ENCODE peak calls at places on chromosome 12, in five cellular contexts. One of them, this sample, is unnamed.
A peak's percentile ranks its signal among the peaks of the same experiment; 100 is the strongest.

GRCh38 chr12:27542628-27543027 is 18.6 kb downstream of the PPFIBP1 start:
- DNase-seq in lung: no peak
- DNase-seq in Caco-2: no peak
- DNase-seq in transverse colon: no peak
- DNase-seq in AG04450: peak; percentile 87
- DNase-seq in this sample: peak; percentile 93

GRCh38 chr12:1606021-1606622 is 11.7 kb upstream of the FBXL14 start:
- DNase-seq in lung: peak; percentile 92
- DNase-seq in Caco-2: peak; percentile 89
- DNase-seq in transverse colon: peak; percentile 92
- DNase-seq in AG04450: peak; percentile 45
- DNase-seq in this sample: peak; percentile 90

GRCh38 chr12:51307655-51308593 is 16.1 kb downstream of the BIN2 start:
- DNase-seq in lung: no peak
- DNase-seq in Caco-2: peak; percentile 64
- DNase-seq in transverse colon: peak; percentile 60
- DNase-seq in AG04450: peak; percentile 55
- DNase-seq in this sample: peak; percentile 62

GRCh38 chr12:2739832-2740641 is 54.7 kb upstream of the FKBP4 start:
- DNase-seq in lung: no peak
- DNase-seq in Caco-2: peak; percentile 64
- DNase-seq in transverse colon: peak; percentile 19
- DNase-seq in AG04450: peak; percentile 1
- DNase-seq in this sample: peak; percentile 61

GRCh38 chr12:115433014-115433634 is 749.1 kb upstream of the TBX3 start:
- DNase-seq in lung: no peak
- DNase-seq in Caco-2: peak; percentile 25
- DNase-seq in transverse colon: no peak
- DNase-seq in AG04450: no peak
- DNase-seq in this sample: no peak

GRCh38 chr12:16389594-16389993 is 42.1 kb downstream of the MGST1 start:
- DNase-seq in lung: no peak
- DNase-seq in Caco-2: no peak
- DNase-seq in transverse colon: no peak
- DNase-seq in AG04450: peak; percentile 59
- DNase-seq in this sample: peak; percentile 62

GRCh38 chr12:109492371-109492770 is 14.9 kb downstream of the UBE3B start:
- DNase-seq in lung: no peak
- DNase-seq in Caco-2: no peak
- DNase-seq in transverse colon: no peak
- DNase-seq in AG04450: no peak
- DNase-seq in this sample: no peak

GRCh38 chr12:51972849-51973273 is 21.4 kb downstream of the ACVR1B start:
- DNase-seq in lung: peak; percentile 68
- DNase-seq in Caco-2: no peak
- DNase-seq in transverse colon: peak; percentile 45
- DNase-seq in AG04450: no peak
- DNase-seq in this sample: peak; percentile 94

GRCh38 chr12:117968826-117969659 is at the start of gene KSR2:
- DNase-seq in lung: peak; percentile 80
- DNase-seq in Caco-2: peak; percentile 90
- DNase-seq in transverse colon: peak; percentile 81
- DNase-seq in AG04450: no peak
- DNase-seq in this sample: peak; percentile 3

GRCh38 chr12:59085680-59086079 is 165.4 kb upstream of the LRIG3 start:
- DNase-seq in lung: no peak
- DNase-seq in Caco-2: no peak
- DNase-seq in transverse colon: no peak
- DNase-seq in AG04450: no peak
- DNase-seq in this sample: no peak

GRCh38 chr12:46835785-46836184 is 10.0 kb upstream of the SLC38A4 start:
- DNase-seq in lung: no peak
- DNase-seq in Caco-2: no peak
- DNase-seq in transverse colon: no peak
- DNase-seq in AG04450: no peak
- DNase-seq in this sample: no peak

GRCh38 chr12:13208533-13209278 is 12.2 kb downstream of the EMP1 start:
- DNase-seq in lung: no peak
- DNase-seq in Caco-2: peak; percentile 44
- DNase-seq in transverse colon: no peak
- DNase-seq in AG04450: no peak
- DNase-seq in this sample: peak; percentile 67

GRCh38 chr12:121770388-121770787 is 23.1 kb downstream of the RHOF start:
- DNase-seq in lung: no peak
- DNase-seq in Caco-2: no peak
- DNase-seq in transverse colon: no peak
- DNase-seq in AG04450: no peak
- DNase-seq in this sample: no peak

GRCh38 chr12:68636268-68636667 is 25.6 kb downstream of the RAP1B start:
- DNase-seq in lung: no peak
- DNase-seq in Caco-2: peak; percentile 28
- DNase-seq in transverse colon: no peak
- DNase-seq in AG04450: no peak
- DNase-seq in this sample: peak; percentile 85

GRCh38 chr12:58629376-58629775 is 290.9 kb downstream of the LRIG3 start:
- DNase-seq in lung: no peak
- DNase-seq in Caco-2: no peak
- DNase-seq in transverse colon: no peak
- DNase-seq in AG04450: no peak
- DNase-seq in this sample: peak; percentile 39

GRCh38 chr12:52029686-52030085 is 21.6 kb upstream of the NR4A1 start:
- DNase-seq in lung: no peak
- DNase-seq in Caco-2: no peak
- DNase-seq in transverse colon: no peak
- DNase-seq in AG04450: no peak
- DNase-seq in this sample: peak; percentile 55

GRCh38 chr12:97168804-97169203 is 261.7 kb downstream of the NEDD1 start:
- DNase-seq in lung: no peak
- DNase-seq in Caco-2: no peak
- DNase-seq in transverse colon: no peak
- DNase-seq in AG04450: no peak
- DNase-seq in this sample: no peak

GRCh38 chr12:3668479-3669165 is 84.3 kb downstream of the CRACR2A start:
- DNase-seq in lung: no peak
- DNase-seq in Caco-2: no peak
- DNase-seq in transverse colon: no peak
- DNase-seq in AG04450: no peak
- DNase-seq in this sample: no peak

GRCh38 chr12:76275511-76276093 is 72.6 kb downstream of the BBS10 start:
- DNase-seq in lung: no peak
- DNase-seq in Caco-2: no peak
- DNase-seq in transverse colon: no peak
- DNase-seq in AG04450: no peak
- DNase-seq in this sample: no peak

GRCh38 chr12:57240069-57240921 is 10.7 kb downstream of the STAC3 start:
- DNase-seq in lung: no peak
- DNase-seq in Caco-2: peak; percentile 63
- DNase-seq in transverse colon: peak; percentile 70
- DNase-seq in AG04450: no peak
- DNase-seq in this sample: peak; percentile 35

GRCh38 chr12:114013601-114014345 is 47.6 kb upstream of the RBM19 start:
- DNase-seq in lung: no peak
- DNase-seq in Caco-2: peak; percentile 40
- DNase-seq in transverse colon: no peak
- DNase-seq in AG04450: peak; percentile 7
- DNase-seq in this sample: peak; percentile 45

GRCh38 chr12:26058818-26059217 is 66.0 kb downstream of the BHLHE41 start:
- DNase-seq in lung: no peak
- DNase-seq in Caco-2: no peak
- DNase-seq in transverse colon: no peak
- DNase-seq in AG04450: no peak
- DNase-seq in this sample: no peak

GRCh38 chr12:128572311-128572810 is 251.4 kb downstream of the SLC15A4 start:
- DNase-seq in lung: no peak
- DNase-seq in Caco-2: no peak
- DNase-seq in transverse colon: no peak
- DNase-seq in AG04450: no peak
- DNase-seq in this sample: no peak

GRCh38 chr12:13463189-13463588 is 266.7 kb downstream of the EMP1 start:
- DNase-seq in lung: peak; percentile 11
- DNase-seq in Caco-2: no peak
- DNase-seq in transverse colon: no peak
- DNase-seq in AG04450: no peak
- DNase-seq in this sample: no peak

GRCh38 chr12:2677142-2677880 is 117.5 kb upstream of the FKBP4 start:
- DNase-seq in lung: no peak
- DNase-seq in Caco-2: no peak
- DNase-seq in transverse colon: no peak
- DNase-seq in AG04450: no peak
- DNase-seq in this sample: no peak

GRCh38 chr12:12338528-12339168 is 11.4 kb downstream of the MANSC1 start:
- DNase-seq in lung: no peak
- DNase-seq in Caco-2: no peak
- DNase-seq in transverse colon: no peak
- DNase-seq in AG04450: no peak
- DNase-seq in this sample: peak; percentile 85

GRCh38 chr12:101941306-101942000 is 64.1 kb downstream of the DRAM1 start:
- DNase-seq in lung: no peak
- DNase-seq in Caco-2: no peak
- DNase-seq in transverse colon: no peak
- DNase-seq in AG04450: no peak
- DNase-seq in this sample: peak; percentile 40

GRCh38 chr12:11545438-11546330 is 103.8 kb upstream of the ETV6 start:
- DNase-seq in lung: no peak
- DNase-seq in Caco-2: no peak
- DNase-seq in transverse colon: no peak
- DNase-seq in AG04450: no peak
- DNase-seq in this sample: peak; percentile 44

DNA sequence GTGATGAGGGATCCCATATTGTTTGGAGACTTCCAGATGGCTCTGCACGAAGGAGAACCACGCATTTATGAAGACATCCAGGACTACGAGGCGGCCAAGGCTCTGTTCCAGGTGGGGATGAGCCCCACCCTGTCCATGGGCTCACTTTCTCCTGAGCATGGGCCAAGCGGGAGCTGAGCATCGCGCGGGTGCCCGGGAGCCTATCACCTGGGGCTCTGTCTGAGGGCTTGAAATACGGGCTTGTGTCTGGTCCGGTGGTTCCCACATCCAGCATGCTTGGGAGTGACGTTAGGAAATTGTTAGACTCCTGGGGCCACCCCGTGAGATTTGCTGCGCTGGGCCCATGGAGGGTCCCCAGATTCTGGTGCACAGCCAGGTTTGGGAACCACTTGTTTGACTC is 92.9 kb downstream of the CCDC92 start:
- DNase-seq in lung: no peak
- DNase-seq in Caco-2: no peak
- DNase-seq in transverse colon: no peak
- DNase-seq in AG04450: no peak
- DNase-seq in this sample: no peak
- H3K4me3 ChIP-seq in lung: no peak overlapping the region
- H3K4me3 ChIP-seq in Caco-2: no peak overlapping the region
- H3K4me3 ChIP-seq in transverse colon: no peak overlapping the region
- H3K4me3 ChIP-seq in AG04450: no peak overlapping the region
- H3K4me3 ChIP-seq in this sample: no peak overlapping the region

DNA sequence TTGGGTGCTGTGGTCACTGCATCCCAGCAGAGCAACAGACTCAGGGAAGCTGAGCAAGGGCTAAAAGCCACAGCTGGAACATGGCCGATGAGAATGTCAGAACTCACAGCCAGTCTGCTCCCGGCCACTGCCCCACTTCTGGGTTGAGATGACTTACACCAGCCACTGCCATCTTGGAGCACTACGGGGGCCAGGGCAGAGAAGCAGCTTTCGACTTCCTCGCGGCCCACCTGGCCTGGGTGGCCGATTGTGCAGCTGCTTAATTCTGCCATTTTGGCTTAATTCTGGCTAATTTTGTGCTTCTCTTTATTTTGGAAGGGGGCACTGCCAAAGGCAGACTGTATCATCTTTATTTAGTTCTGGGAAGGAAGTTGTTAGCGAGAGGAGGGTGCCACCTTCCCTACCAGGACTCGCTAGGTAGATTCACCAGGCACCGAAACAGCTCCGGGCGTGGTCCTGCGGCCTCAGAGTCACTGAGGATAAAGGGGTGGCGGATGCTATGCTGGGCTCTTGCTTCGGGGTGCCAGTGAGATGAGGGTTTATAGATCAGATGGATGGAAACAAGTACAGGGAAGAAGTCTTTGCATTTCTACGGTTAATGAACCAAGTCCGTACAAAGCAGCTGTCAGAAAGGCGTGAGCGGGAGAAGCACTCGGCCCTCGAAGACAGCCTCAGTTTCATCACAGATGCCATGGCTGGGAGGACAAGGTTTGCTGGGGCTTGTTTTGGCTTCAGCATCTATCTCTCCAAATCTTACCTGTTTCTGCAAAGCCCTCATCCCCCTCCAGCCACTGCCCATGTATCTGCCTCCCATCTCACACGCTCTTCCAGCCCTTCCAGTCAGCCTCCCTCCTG is 147.8 kb downstream of the PIWIL1 start:
- DNase-seq in lung: no peak
- DNase-seq in Caco-2: no peak
- DNase-seq in transverse colon: no peak
- DNase-seq in AG04450: no peak
- DNase-seq in this sample: no peak
- TF ChIP-seq CTCF in lung: no peak
- TF ChIP-seq CTCF in Caco-2: no peak
- TF ChIP-seq CTCF in transverse colon: no peak
- TF ChIP-seq CTCF in AG04450: no peak
- TF ChIP-seq CTCF in this sample: no peak

GRCh38 chr12:124386661-124387509 is 92.0 kb downstream of the RFLNA start:
- DNase-seq in lung: no peak
- DNase-seq in Caco-2: no peak
- DNase-seq in transverse colon: no peak
- DNase-seq in AG04450: no peak
- DNase-seq in this sample: no peak
- H3K4me3 ChIP-seq in lung: no peak overlapping the region
- H3K4me3 ChIP-seq in Caco-2: no peak overlapping the region
- H3K4me3 ChIP-seq in transverse colon: no peak overlapping the region
- H3K4me3 ChIP-seq in AG04450: peak overlapping the region; percentile 85
- H3K4me3 ChIP-seq in this sample: peak overlapping the region; percentile 66

GRCh38 chr12:88638388-88638787 is 58.1 kb upstream of the KITLG start:
- DNase-seq in lung: no peak
- DNase-seq in Caco-2: no peak
- DNase-seq in transverse colon: no peak
- DNase-seq in AG04450: no peak
- DNase-seq in this sample: peak; percentile 34

GRCh38 chr12:88642675-88643431 is 62.6 kb upstream of the KITLG start:
- DNase-seq in lung: no peak
- DNase-seq in Caco-2: no peak
- DNase-seq in transverse colon: no peak
- DNase-seq in AG04450: no peak
- DNase-seq in this sample: no peak

GRCh38 chr12:88643685-88644084 is 63.4 kb upstream of the KITLG start:
- DNase-seq in lung: no peak
- DNase-seq in Caco-2: no peak
- DNase-seq in transverse colon: no peak
- DNase-seq in AG04450: no peak
- DNase-seq in this sample: no peak

GRCh38 chr12:88639361-88639760 is 59.1 kb upstream of the KITLG start:
- DNase-seq in lung: no peak
- DNase-seq in Caco-2: no peak
- DNase-seq in transverse colon: no peak
- DNase-seq in AG04450: no peak
- DNase-seq in this sample: peak; percentile 24

DNA sequence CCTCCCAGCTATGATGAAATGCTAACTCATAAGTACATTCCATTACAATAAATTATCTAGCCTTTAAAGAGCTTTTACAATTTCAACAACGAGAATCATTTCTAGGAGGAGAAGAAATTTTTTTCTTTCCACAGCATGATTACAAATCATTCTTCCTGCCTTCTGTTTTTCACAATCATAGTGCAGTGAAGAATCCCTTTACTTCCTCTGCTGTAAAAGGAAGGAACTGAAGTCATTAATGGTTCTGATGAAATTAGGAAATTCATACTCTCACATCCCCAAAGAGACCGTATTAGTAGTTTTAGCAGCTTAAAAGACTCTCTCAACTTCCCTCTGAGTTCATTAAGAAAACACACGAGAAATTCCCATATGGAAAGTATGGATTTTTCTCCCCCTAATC is 58.7 kb upstream of the KITLG start:
- DNase-seq in lung: no peak
- DNase-seq in Caco-2: no peak
- DNase-seq in transverse colon: no peak
- DNase-seq in AG04450: no peak
- DNase-seq in this sample: peak; percentile 74
- TF ChIP-seq CTCF in lung: no peak
- TF ChIP-seq CTCF in Caco-2: no peak
- TF ChIP-seq CTCF in transverse colon: no peak
- TF ChIP-seq CTCF in AG04450: no peak
- TF ChIP-seq CTCF in this sample: peak; percentile 17

This sample was measured in fibroblast of pulmonary artery.